ENCODE peak calls at places on chromosomes 13 and 19, in ten cellular contexts. G is PC-3, C is PC-9, U is GM23248, O is GM23338, D is OCI-LY7, R is SK-N-SH, S is HCT116, T is hepatocyte, Z is Karpas-422. P is an unnamed sample.

GRCh38 chr13:95676100-95676774 is 702 bp upstream of the DNAJC3 start:
- DNase-seq in U (peak; percentile 63), T (peak; percentile 57), C (peak; percentile 69), Z (peak; percentile 61), G (peak; percentile 37), O (peak; percentile 77), S (peak; percentile 22), R (no peak), D (peak; percentile 29), P (peak; percentile 32)

GRCh38 chr19:11414544-11414943 is 4.6 kb downstream of the RGL3 start:
- DNase-seq in C (no peak), O (no peak), S (no peak), D (no peak), R (no peak), U (peak; percentile 25), T (no peak), G (no peak), Z (no peak), P (no peak)

GRCh38 chr13:45370922-45371406 is 30.0 kb upstream of the TPT1 start:
- DNase-seq in G (peak; percentile 60), R (peak; percentile 34), O (peak; percentile 93), C (no peak), U (peak; percentile 84), T (peak; percentile 83), D (peak; percentile 19), S (no peak), Z (peak; percentile 79), P (no peak)

GRCh38 chr13:61608138-61608537 is 192.5 kb upstream of the PCDH20 start:
- DNase-seq in C (no peak), R (no peak), Z (no peak), O (peak; percentile 70), D (no peak), T (no peak), G (no peak), S (no peak), U (no peak), P (no peak)

GRCh38 chr13:109998808-109999528 is 212.6 kb upstream of the IRS2 start:
- DNase-seq in Z (no peak), C (peak; percentile 100), U (peak; percentile 84), R (no peak), O (no peak), D (no peak), T (peak; percentile 72), G (peak; percentile 97), S (no peak), P (no peak)

GRCh38 chr19:4981681-4981958 is 12.7 kb downstream of the KDM4B start:
- DNase-seq in D (peak; percentile 28), C (no peak), O (no peak), Z (peak; percentile 48), U (no peak), T (no peak), S (no peak), R (peak; percentile 24), G (no peak), P (no peak)

GRCh38 chr19:36605101-36605838 is at the start of gene ZNF382:
- DNase-seq in S (no peak), O (peak; percentile 63), G (peak; percentile 16), T (peak; percentile 91), C (no peak), R (peak; percentile 99), D (no peak), Z (peak; percentile 76), U (peak; percentile 85), P (no peak)

GRCh38 chr13:54643863-54644262 is 1615.2 kb downstream of the OLFM4 start:
- DNase-seq in O (no peak), D (no peak), Z (no peak), U (no peak), C (no peak), R (no peak), G (no peak), S (no peak), T (no peak), P (no peak)

GRCh38 chr13:76751278-76751677 is 134.9 kb downstream of the KCTD12 start:
- DNase-seq in D (no peak), O (no peak), S (no peak), T (no peak), R (no peak), U (no peak), C (no peak), Z (no peak), G (no peak), P (no peak)

GRCh38 chr13:52348081-52348480 is 57.9 kb downstream of the THSD1 start:
- DNase-seq in D (no peak), O (no peak), R (no peak), G (no peak), T (no peak), U (peak; percentile 88), C (no peak), S (peak; percentile 34), Z (no peak), P (no peak)

GRCh38 chr19:13748169-13748884 is 16.0 kb upstream of the MRI1 start:
- DNase-seq in C (peak; percentile 36), R (peak; percentile 37), T (peak; percentile 52), Z (peak; percentile 58), G (peak; percentile 25), O (peak; percentile 43), U (peak; percentile 85), S (no peak), D (peak; percentile 21), P (peak; percentile 14)

GRCh38 chr13:111318396-111318795 is 2.0 kb upstream of the TEX29 start:
- DNase-seq in T (no peak), D (no peak), U (no peak), R (no peak), S (no peak), C (no peak), Z (no peak), G (no peak), O (no peak), P (no peak)

DNA sequence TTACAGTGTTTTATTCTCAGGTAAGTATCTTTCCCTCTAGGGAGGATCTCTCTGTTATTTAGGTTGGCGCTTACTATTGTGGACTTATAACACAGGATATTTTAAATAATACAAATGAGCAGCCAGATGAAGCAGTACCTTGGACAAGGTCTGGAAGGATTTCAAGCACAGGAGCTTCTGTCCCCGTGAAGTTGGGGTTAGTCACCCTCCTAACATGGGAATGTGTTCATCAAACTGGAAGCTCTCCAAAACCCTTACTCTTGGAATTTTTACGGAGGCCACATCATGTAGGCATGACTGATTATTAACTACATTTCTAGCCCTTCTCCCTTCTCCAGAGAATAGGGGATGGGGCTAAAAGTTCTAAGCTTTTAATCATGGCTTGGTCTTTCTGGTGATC is 38.3 kb upstream of the SPRY2 start:
- DNase-seq in T (peak; percentile 14), R (no peak), Z (no peak), D (no peak), C (no peak), S (no peak), G (peak; percentile 85), O (no peak), U (peak; percentile 84), P (no peak)
- H3K9me2 ChIP-seq in T (no peaks in the 10 kb centered on the region), R (no peaks in the 10 kb centered on the region), Z (no peaks in the 10 kb centered on the region), D (no peaks in the 10 kb centered on the region), C (no peaks in the 10 kb centered on the region), S (no peaks in the 10 kb centered on the region), G (no peaks in the 10 kb centered on the region), O (no peaks in the 10 kb centered on the region), U (no peaks in the 10 kb centered on the region), P (no peaks in the 10 kb centered on the region)

GRCh38 chr13:99894105-99894504 is 77.5 kb downstream of the ZIC5 start:
- DNase-seq in D (no peak), Z (peak; percentile 62), C (no peak), T (no peak), S (no peak), G (no peak), O (no peak), R (peak; percentile 22), U (no peak), P (no peak)

GRCh38 chr13:99893567-99893966 is 78.0 kb downstream of the ZIC5 start:
- DNase-seq in D (no peak), T (no peak), S (no peak), R (no peak), U (no peak), C (no peak), O (no peak), Z (no peak), G (no peak), P (no peak)

GRCh38 chr13:99895999-99896695 is 75.4 kb downstream of the ZIC5 start:
- DNase-seq in S (no peak), R (peak; percentile 58), C (no peak), G (no peak), Z (no peak), D (no peak), U (no peak), O (peak; percentile 82), T (no peak), P (no peak)

GRCh38 chr13:99895428-99895998 is 76.1 kb downstream of the ZIC5 start:
- DNase-seq in G (no peak), R (peak; percentile 61), U (peak; percentile 9), O (peak; percentile 49), D (no peak), T (no peak), S (no peak), Z (no peak), C (no peak), P (no peak)

DNA sequence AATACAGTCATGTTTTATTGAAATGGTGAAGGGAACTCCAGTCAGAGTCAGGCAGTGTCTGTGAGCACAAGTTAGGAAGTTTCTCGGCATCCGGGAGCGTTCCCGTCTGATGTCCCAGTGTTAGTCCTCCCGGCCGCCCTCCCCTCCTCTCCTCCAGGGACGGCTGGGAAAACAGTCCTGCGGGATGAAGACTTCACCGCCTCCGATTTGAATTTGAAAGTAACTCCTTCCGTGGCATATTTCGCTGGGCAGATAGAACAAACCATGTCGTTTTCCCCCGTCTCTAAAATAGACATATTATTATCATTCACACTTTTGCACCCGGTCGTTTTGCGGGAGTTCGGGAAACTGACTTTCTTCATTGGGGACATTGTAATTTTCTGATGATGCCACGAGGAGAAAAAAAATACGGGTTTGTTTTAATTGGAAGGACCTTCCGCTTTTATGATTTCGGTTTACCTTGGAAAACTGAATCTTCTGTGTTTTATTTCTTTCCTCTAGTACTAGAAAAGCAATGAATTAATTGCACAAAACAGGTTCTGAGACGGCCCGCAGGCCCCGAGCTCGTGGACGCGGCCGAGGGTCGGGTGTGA is 76.6 kb downstream of the ZIC5 start:
- DNase-seq in Z (no peak), G (no peak), U (peak; percentile 27), R (peak; percentile 43), S (no peak), O (peak; percentile 74), C (no peak), T (no peak), D (no peak), P (no peak)
- H3K9me2 ChIP-seq in Z (no peaks in the 10 kb centered on the region), G (no peaks in the 10 kb centered on the region), U (no peaks in the 10 kb centered on the region), R (no peaks in the 10 kb centered on the region), S (no peaks in the 10 kb centered on the region), O (no peaks in the 10 kb centered on the region), C (no peaks in the 10 kb centered on the region), T (no peaks in the 10 kb centered on the region), D (no peaks in the 10 kb centered on the region), P (no peaks in the 10 kb centered on the region)

GRCh38 chr19:616732-617526 is 16.4 kb downstream of the POLRMT start:
- DNase-seq in R (no peak), G (no peak), U (no peak), C (no peak), Z (no peak), O (no peak), T (no peak), D (no peak), S (no peak), P (no peak)
- H3K9me2 ChIP-seq in R (no peaks in the 10 kb centered on the region), G (no peaks in the 10 kb centered on the region), U (no peaks in the 10 kb centered on the region), C (no peaks in the 10 kb centered on the region), Z (no peaks in the 10 kb centered on the region), O (no peaks in the 10 kb centered on the region), T (no peaks in the 10 kb centered on the region), D (no peaks in the 10 kb centered on the region), S (no peaks in the 10 kb centered on the region), P (no peaks in the 10 kb centered on the region)

GRCh38 chr19:46920341-46920740 is 59.5 kb downstream of the ARHGAP35 start:
- DNase-seq in G (no peak), U (no peak), D (no peak), S (no peak), C (no peak), T (no peak), R (no peak), O (no peak), Z (no peak), P (no peak)
- H3K9me2 ChIP-seq in G (no peaks in the 10 kb centered on the region), U (no peaks in the 10 kb centered on the region), D (no peaks in the 10 kb centered on the region), S (no peaks in the 10 kb centered on the region), C (no peaks in the 10 kb centered on the region), T (no peaks in the 10 kb centered on the region), R (no peaks in the 10 kb centered on the region), O (no peaks in the 10 kb centered on the region), Z (no peaks in the 10 kb centered on the region), P (no peaks in the 10 kb centered on the region)

P was measured in MM.1S.